ENCODE peak calls at places on chromosomes 6 and 20, in ten cellular contexts. R, V, B, I, Q, W, C, M, N and U are unnamed samples.

GRCh38 chr20:10584319-10584812 is 89.4 kb downstream of the JAG1 start:
- DNase-seq in W (no peak), M (no peak), C (no peak), Q (no peak), V (no peak), B (no peak), N (no peak), R (no peak), I (no peak), U (no peak)

GRCh38 chr20:46552460-46553420 is 2.3 kb upstream of the OCSTAMP start:
- DNase-seq in N (peak; percentile 8), B (no peak), V (no peak), R (no peak), I (no peak), Q (no peak), W (no peak), C (no peak), M (no peak), U (no peak)

GRCh38 chr6:4487538-4487937 is 288.7 kb upstream of the CDYL start:
- DNase-seq in R (no peak), V (no peak), C (no peak), M (peak; percentile 39), I (peak; percentile 66), B (no peak), W (peak; percentile 82), N (no peak), Q (peak; percentile 92), U (no peak)

GRCh38 chr6:157265630-157266029 is 57.7 kb downstream of the TMEM242 start:
- DNase-seq in B (no peak), N (no peak), C (no peak), V (no peak), Q (no peak), M (no peak), I (peak; percentile 28), R (no peak), W (no peak), U (no peak)

GRCh38 chr6:340181-340955 is 48.1 kb downstream of the DUSP22 start:
- DNase-seq in I (no peak), R (peak; percentile 40), V (no peak), Q (no peak), B (no peak), C (no peak), M (no peak), N (no peak), W (no peak), U (no peak)

GRCh38 chr20:12173333-12173732 is 255.6 kb downstream of the BTBD3 start:
- DNase-seq in C (no peak), B (peak; percentile 26), V (no peak), Q (peak; percentile 19), W (no peak), N (no peak), R (no peak), I (no peak), M (no peak), U (no peak)

GRCh38 chr20:57672164-57672563 is 37.7 kb downstream of the PMEPA1 start:
- DNase-seq in N (no peak), M (no peak), V (no peak), W (no peak), B (peak; percentile 55), R (no peak), Q (no peak), C (no peak), I (no peak), U (no peak)

GRCh38 chr6:33143113-33143760 is 49.0 kb downstream of the COL11A2 start:
- DNase-seq in W (no peak), N (no peak), R (no peak), Q (no peak), V (no peak), C (no peak), I (no peak), M (no peak), B (no peak), U (no peak)

GRCh38 chr20:24936526-24937407 is 12.3 kb upstream of the CST7 start:
- DNase-seq in M (no peak), Q (no peak), B (no peak), N (no peak), C (no peak), R (no peak), I (no peak), W (no peak), V (no peak), U (no peak)

GRCh38 chr20:24937579-24937978 is 11.5 kb upstream of the CST7 start:
- DNase-seq in Q (no peak), R (no peak), I (no peak), C (no peak), N (no peak), V (no peak), M (no peak), W (no peak), B (no peak), U (no peak)

GRCh38 chr20:24935140-24935539 is 13.9 kb upstream of the CST7 start:
- DNase-seq in I (no peak), Q (no peak), W (no peak), B (no peak), R (no peak), C (no peak), V (no peak), M (no peak), N (no peak), U (no peak)

GRCh38 chr20:24935786-24936525 is 13.1 kb upstream of the CST7 start:
- DNase-seq in Q (no peak), N (no peak), C (no peak), M (no peak), B (no peak), R (no peak), W (no peak), I (no peak), V (no peak), U (no peak)

DNA sequence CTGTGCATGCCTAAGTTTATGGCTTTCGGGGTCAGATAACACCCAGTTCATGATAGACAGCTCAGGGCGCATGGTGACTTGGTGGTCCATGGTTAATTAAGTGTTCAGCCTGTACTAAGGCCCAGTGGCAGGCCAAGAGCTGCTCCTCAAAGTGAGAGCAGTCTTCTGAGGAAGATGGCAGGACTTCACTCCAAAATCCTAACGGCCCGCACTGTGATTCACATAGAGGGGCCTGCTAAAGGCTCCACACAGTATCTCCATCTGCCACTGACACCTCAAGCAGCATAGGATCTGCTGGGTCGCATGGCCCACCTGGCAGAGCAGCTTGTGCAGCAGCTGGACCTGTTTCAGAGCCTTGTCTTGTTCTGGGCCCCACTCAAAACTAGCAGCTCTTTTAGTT is 10.6 kb upstream of the CST7 start:
- DNase-seq in M (no peak), R (no peak), V (no peak), N (no peak), Q (no peak), B (no peak), W (no peak), C (no peak), I (no peak), U (no peak)
- H3K9me3 ChIP-seq in M (no peaks in the 10 kb centered on the region), R (peaks cover 7% of the 10 kb centered on the region), V (peaks cover 24% of the 10 kb centered on the region), N (no peaks in the 10 kb centered on the region), Q (no peaks in the 10 kb centered on the region), B (no peaks in the 10 kb centered on the region), W (peaks cover 5% of the 10 kb centered on the region), C (no peaks in the 10 kb centered on the region), I (no peaks in the 10 kb centered on the region), U (no peaks in the 10 kb centered on the region)

GRCh38 chr20:40111282-40111681 is 577.8 kb downstream of the MAFB start:
- DNase-seq in B (no peak), V (no peak), M (no peak), N (no peak), R (no peak), W (no peak), C (no peak), Q (no peak), I (peak; percentile 6), U (no peak)

GRCh38 chr20:40108321-40108720 is 580.7 kb downstream of the MAFB start:
- DNase-seq in I (no peak), R (peak; percentile 57), Q (no peak), W (no peak), B (no peak), N (no peak), C (no peak), M (no peak), V (no peak), U (no peak)

DNA sequence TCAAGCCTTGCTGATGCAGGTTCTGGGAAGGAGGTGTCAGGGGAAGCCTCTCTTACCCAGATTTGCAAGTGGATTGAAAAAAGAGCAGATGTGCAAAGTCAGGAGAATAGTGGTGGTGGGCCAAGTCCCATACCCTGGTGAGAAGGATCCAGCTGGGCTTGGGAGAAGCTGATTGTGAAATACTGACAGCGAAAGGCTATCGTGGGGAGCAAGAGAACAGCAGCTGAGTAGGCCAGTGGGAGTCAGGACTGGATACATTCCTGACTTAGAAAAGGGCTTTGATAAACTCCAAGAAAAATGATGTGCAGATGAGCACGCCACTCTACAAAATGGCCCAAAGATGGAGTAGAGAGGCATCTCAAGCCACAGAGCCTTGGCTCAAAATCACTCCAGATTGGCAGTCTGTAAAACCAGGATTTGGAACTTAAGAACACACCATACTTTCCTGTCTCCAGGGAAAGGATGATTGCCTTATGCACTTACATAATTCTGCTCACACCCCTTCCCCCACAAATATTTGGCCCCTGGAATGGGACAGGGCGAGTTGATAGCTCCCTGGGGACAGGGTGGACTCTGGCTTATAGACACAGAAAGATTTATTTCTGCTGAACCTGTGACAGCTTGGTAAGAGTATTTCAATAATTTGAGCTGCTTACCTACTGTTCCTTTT is 578.7 kb downstream of the MAFB start:
- DNase-seq in I (peak; percentile 5), W (no peak), B (no peak), V (no peak), M (no peak), N (no peak), Q (no peak), C (no peak), R (peak; percentile 55), U (no peak)
- H3K9me3 ChIP-seq in I (no peaks in the 10 kb centered on the region), W (no peaks in the 10 kb centered on the region), B (no peaks in the 10 kb centered on the region), V (no peaks in the 10 kb centered on the region), M (no peaks in the 10 kb centered on the region), N (no peaks in the 10 kb centered on the region), Q (peaks cover 22% of the 10 kb centered on the region), C (no peaks in the 10 kb centered on the region), R (no peaks in the 10 kb centered on the region), U (no peaks in the 10 kb centered on the region)

DNA sequence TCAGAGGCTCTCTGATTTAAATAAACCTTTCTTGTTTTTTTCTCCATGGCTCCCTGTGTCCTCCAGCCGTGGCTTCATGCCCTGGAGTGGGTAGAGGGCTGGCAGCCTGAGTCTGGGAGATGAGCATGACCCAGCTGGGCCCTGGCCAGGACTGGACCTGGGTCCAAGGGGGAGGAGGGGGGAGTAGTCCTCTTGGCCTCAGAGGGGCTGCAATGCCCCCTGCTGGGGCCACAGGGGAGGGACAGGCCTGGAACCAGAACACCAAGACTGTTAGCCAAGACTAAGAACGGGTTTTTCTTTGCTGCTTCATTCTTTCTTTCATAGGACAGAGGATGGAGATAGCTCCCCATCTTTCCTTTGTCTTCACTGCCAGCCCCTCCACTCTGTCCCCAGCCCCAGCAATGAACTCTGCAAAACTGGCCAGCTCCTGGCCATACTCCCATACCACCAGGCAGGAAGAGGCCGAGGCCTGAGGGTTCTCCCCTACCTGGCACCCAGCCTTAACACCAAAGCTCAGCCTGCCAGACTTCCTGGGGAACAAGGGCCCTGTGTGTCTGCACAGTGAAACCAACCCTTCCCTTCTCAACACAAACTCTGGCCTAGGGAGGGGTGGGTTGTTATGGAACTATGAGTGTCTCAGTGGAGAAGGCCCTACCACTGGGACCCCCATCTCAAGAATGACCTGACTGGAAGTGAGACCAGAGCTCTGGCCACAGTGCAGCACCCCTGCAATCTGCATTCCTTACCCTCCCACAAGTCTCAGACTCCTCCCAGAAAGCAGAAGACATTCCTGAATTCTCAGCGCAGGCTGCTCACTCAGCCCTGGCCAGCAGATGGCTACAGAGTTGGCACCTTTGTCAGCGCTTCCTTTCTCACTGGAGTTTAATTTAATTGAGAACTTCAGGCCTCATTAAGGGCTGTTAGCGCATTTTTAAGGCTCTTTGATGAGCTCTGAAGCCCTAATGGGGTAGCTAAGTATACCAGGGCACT is 11.0 kb downstream of the SLC29A1 start:
- DNase-seq in C (peak; percentile 63), Q (peak; percentile 60), N (peak; percentile 80), V (peak; percentile 66), M (peak; percentile 78), B (peak; percentile 68), R (peak; percentile 96), W (no peak), I (peak; percentile 34), U (no peak)
- H3K9me3 ChIP-seq in C (no peaks in the 10 kb centered on the region), Q (no peaks in the 10 kb centered on the region), N (no peaks in the 10 kb centered on the region), V (no peaks in the 10 kb centered on the region), M (no peaks in the 10 kb centered on the region), B (no peaks in the 10 kb centered on the region), R (no peaks in the 10 kb centered on the region), W (no peaks in the 10 kb centered on the region), I (no peaks in the 10 kb centered on the region), U (no peaks in the 10 kb centered on the region)

GRCh38 chr20:2342243-2342642 is 38.5 kb upstream of the TGM6 start:
- DNase-seq in B (no peak), Q (no peak), W (no peak), N (no peak), C (no peak), M (no peak), V (no peak), R (no peak), I (no peak), U (no peak)

GRCh38 chr20:2338702-2339101 is 42.0 kb upstream of the TGM6 start:
- DNase-seq in N (no peak), V (no peak), B (no peak), I (no peak), C (no peak), R (no peak), M (no peak), W (no peak), Q (no peak), U (no peak)

GRCh38 chr20:2341336-2341735 is 39.4 kb upstream of the TGM6 start:
- DNase-seq in V (no peak), R (no peak), W (no peak), N (no peak), Q (no peak), B (no peak), C (no peak), I (no peak), M (no peak), U (no peak)

GRCh38 chr20:2340136-2340535 is 40.6 kb upstream of the TGM6 start:
- DNase-seq in M (no peak), W (no peak), B (no peak), N (no peak), C (no peak), Q (no peak), V (no peak), R (no peak), I (no peak), U (no peak)

DNA sequence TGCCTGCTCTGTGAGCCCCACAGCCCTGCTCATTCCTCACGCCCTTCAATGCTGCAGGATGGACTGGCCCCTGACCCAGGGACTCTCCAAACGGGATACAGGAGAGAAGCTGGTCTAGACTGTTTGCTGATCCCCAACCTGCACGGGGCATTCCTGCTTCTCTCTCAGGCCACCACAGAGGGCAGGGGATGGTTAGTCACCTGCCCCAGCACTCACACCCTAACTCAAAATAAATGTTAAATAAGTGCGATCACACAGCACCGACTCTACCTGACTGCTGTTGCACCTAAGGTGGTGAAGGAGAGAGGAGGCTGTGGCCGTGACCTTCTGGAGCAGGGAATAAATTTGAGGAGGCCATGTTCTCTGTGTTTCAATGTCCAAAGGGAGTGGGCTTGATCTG is 39.9 kb upstream of the TGM6 start:
- DNase-seq in R (no peak), M (no peak), C (no peak), W (no peak), N (no peak), I (no peak), B (no peak), V (no peak), Q (no peak), U (no peak)
- H3K9me3 ChIP-seq in R (no peaks in the 10 kb centered on the region), M (no peaks in the 10 kb centered on the region), C (no peaks in the 10 kb centered on the region), W (no peaks in the 10 kb centered on the region), N (no peaks in the 10 kb centered on the region), I (no peaks in the 10 kb centered on the region), B (no peaks in the 10 kb centered on the region), V (no peaks in the 10 kb centered on the region), Q (no peaks in the 10 kb centered on the region), U (no peaks in the 10 kb centered on the region)